ENCODE peak calls at places on chromosomes 16 and 17, in seven cellular contexts. E, F, V, C, A, N and J are unnamed samples.

GRCh38 chr17:27996157-27997043 is 46.1 kb upstream of the NLK start:
- DNase-seq in E (no peak), F (no peak), V (no peak), C (no peak), A (no peak), N (no peak), J (no peak)

GRCh38 chr16:84143784-84144199 is 1.2 kb downstream of the HSDL1 start:
- DNase-seq in E (no peak), F (peak), V (no peak), C (peak), A (no peak), N (peak), J (no peak)

GRCh38 chr16:65024649-65025243 is 97.1 kb downstream of the CDH11 start:
- DNase-seq in E (no peak), F (no peak), V (peak), C (no peak), A (no peak), N (no peak), J (no peak)

GRCh38 chr16:2860826-2861567 is 3.0 kb upstream of the PRSS22 start:
- DNase-seq in E (peak), F (no peak), V (no peak), C (no peak), A (peak), N (no peak), J (no peak)

GRCh38 chr17:18225562-18226283 is at the start of gene LLGL1:
- DNase-seq in E (no peak), F (peak), V (no peak), C (peak), A (no peak), N (no peak), J (no peak)

GRCh38 chr16:66468321-66468965 is 41.3 kb downstream of the BEAN1 start:
- DNase-seq in E (no peak), F (no peak), V (no peak), C (no peak), A (no peak), N (no peak), J (no peak)

GRCh38 chr17:17424552-17424951 is 52.2 kb upstream of the MED9 start:
- DNase-seq in E (no peak), F (no peak), V (no peak), C (no peak), A (no peak), N (no peak), J (no peak)

GRCh38 chr16:82628741-82629140 is 2.0 kb downstream of the CDH13 start:
- DNase-seq in E (no peak), F (no peak), V (no peak), C (no peak), A (no peak), N (no peak), J (no peak)

GRCh38 chr17:64151016-64151368 is 21.0 kb upstream of the ERN1 start:
- DNase-seq in E (no peak), F (no peak), V (no peak), C (no peak), A (no peak), N (no peak), J (no peak)

GRCh38 chr17:12857592-12857991 is 68.3 kb downstream of the ARHGAP44 start:
- DNase-seq in E (no peak), F (no peak), V (no peak), C (no peak), A (no peak), N (no peak), J (no peak)

GRCh38 chr16:49620158-49620867 is 235.6 kb downstream of the ZNF423 start:
- DNase-seq in E (no peak), F (no peak), V (peak), C (no peak), A (peak), N (peak), J (peak)

GRCh38 chr17:66654341-66654740 is 180.6 kb upstream of the CACNG5 start:
- DNase-seq in E (no peak), F (no peak), V (peak), C (no peak), A (no peak), N (no peak), J (no peak)

GRCh38 chr16:71630808-71631207 is 4.8 kb downstream of the MARVELD3 start:
- DNase-seq in E (no peak), F (no peak), V (no peak), C (no peak), A (no peak), N (no peak), J (no peak)